ENCODE peak calls at places on chromosomes 2 and 18, in seven cellular contexts. P is amniotic epithelial cell; V is activated CD8-positive, alpha-beta T cell treated with anti-CD3 and anti-CD28 coated beads for 36 hours; R is HFFc6; K is CD8-positive, alpha-beta T cell; E is EL; A is fibroblast of pulmonary artery. S is an unnamed sample.

GRCh38 chr2:30689496-30690125 is 117.6 kb downstream of the CAPN13 start:
- DNase-seq in P (no peak), V (no peak), R (no peak), K (no peak), E (no peak), A (no peak), S (no peak)

GRCh38 chr18:21191596-21192307 is 50.3 kb upstream of the GREB1L start:
- DNase-seq in P (peak), V (peak), R (peak), K (no peak), E (peak), A (peak), S (no peak)

GRCh38 chr2:95047629-95048510 is 22.4 kb downstream of the MAL start:
- DNase-seq in P (no peak), V (no peak), R (no peak), K (no peak), E (no peak), A (no peak), S (no peak)

GRCh38 chr2:78077637-78078036 is 555.5 kb upstream of the LRRTM4 start:
- DNase-seq in P (no peak), V (no peak), R (no peak), K (no peak), E (no peak), A (no peak), S (no peak)

GRCh38 chr2:126700073-126700581 is 44.2 kb downstream of the GYPC start:
- DNase-seq in P (peak), V (no peak), R (no peak), K (no peak), E (no peak), A (peak), S (no peak)

GRCh38 chr2:181680055-181680936 is at the start of gene NEUROD1:
- DNase-seq in P (no peak), V (peak), R (no peak), K (no peak), E (no peak), A (no peak), S (no peak)

GRCh38 chr2:237431372-237431771 is 17.4 kb upstream of the COL6A3 start:
- DNase-seq in P (peak), V (peak), R (peak), K (no peak), E (peak), A (peak), S (no peak)

GRCh38 chr2:179235463-179236108 is 29.0 kb downstream of the SESTD1 start:
- DNase-seq in P (peak), V (no peak), R (peak), K (no peak), E (peak), A (no peak), S (no peak)

GRCh38 chr2:25420820-25421237 is 79.1 kb upstream of the DNMT3A start:
- DNase-seq in P (peak), V (no peak), R (no peak), K (no peak), E (no peak), A (no peak), S (no peak)

GRCh38 chr2:194319222-194319992 is 1337.6 kb upstream of the SLC39A10 start:
- DNase-seq in P (no peak), V (no peak), R (no peak), K (no peak), E (no peak), A (no peak), S (no peak)

GRCh38 chr2:119423811-119424210 is 7.8 kb upstream of the TMEM37 start:
- DNase-seq in P (no peak), V (no peak), R (no peak), K (no peak), E (no peak), A (no peak), S (no peak)

GRCh38 chr2:207143474-207144190 is 22.1 kb downstream of the KLF7 start:
- DNase-seq in P (peak), V (peak), R (peak), K (peak), E (peak), A (peak), S (peak)

GRCh38 chr18:13424377-13424776 is 205.8 kb downstream of the LDLRAD4 start:
- DNase-seq in P (no peak), V (no peak), R (no peak), K (no peak), E (no peak), A (no peak), S (no peak)

GRCh38 chr2:172974762-172975161 is 100.9 kb upstream of the MAP3K20 start:
- DNase-seq in P (no peak), V (no peak), R (no peak), K (no peak), E (no peak), A (no peak), S (no peak)

GRCh38 chr2:168851674-168852320 is 38.4 kb downstream of the SPC25 start:
- DNase-seq in P (peak), V (no peak), R (peak), K (no peak), E (peak), A (peak), S (no peak)

GRCh38 chr2:134124047-134124753 is 129.7 kb upstream of the MGAT5 start:
- DNase-seq in P (no peak), V (no peak), R (no peak), K (no peak), E (no peak), A (no peak), S (no peak)

GRCh38 chr18:41096504-41096903 is 858.5 kb upstream of the PIK3C3 start:
- DNase-seq in P (peak), V (no peak), R (peak), K (no peak), E (no peak), A (peak), S (no peak)

GRCh38 chr18:79692056-79692455 is 12.5 kb downstream of the CTDP1 start:
- DNase-seq in P (no peak), V (no peak), R (no peak), K (no peak), E (no peak), A (no peak), S (no peak)

GRCh38 chr18:7926526-7926925 is 359.4 kb downstream of the PTPRM start:
- DNase-seq in P (no peak), V (no peak), R (no peak), K (no peak), E (no peak), A (no peak), S (no peak)

GRCh38 chr2:168635065-168635577 is 167.3 kb upstream of the NOSTRIN start:
- DNase-seq in P (peak), V (no peak), R (no peak), K (no peak), E (no peak), A (peak), S (no peak)

GRCh38 chr2:215149894-215150293 is 11.5 kb upstream of the ABCA12 start:
- DNase-seq in P (no peak), V (no peak), R (no peak), K (no peak), E (no peak), A (no peak), S (no peak)

GRCh38 chr2:25377822-25378421 is 36.2 kb upstream of the DNMT3A start:
- DNase-seq in P (no peak), V (no peak), R (no peak), K (no peak), E (no peak), A (no peak), S (no peak)

GRCh38 chr2:176160251-176161040 is 3.3 kb downstream of the HOXD3 start:
- DNase-seq in P (no peak), V (no peak), R (no peak), K (no peak), E (no peak), A (no peak), S (no peak)

GRCh38 chr2:104853926-104854506 is at the start of gene POU3F3:
- DNase-seq in P (no peak), V (peak), R (no peak), K (peak), E (no peak), A (no peak), S (no peak)

GRCh38 chr2:29920130-29920577 is 1.2 kb downstream of the ALK start:
- DNase-seq in P (peak), V (peak), R (no peak), K (peak), E (peak), A (peak), S (peak)

GRCh38 chr2:9807555-9808305 is 35.5 kb upstream of the TAF1B start:
- DNase-seq in P (no peak), V (no peak), R (no peak), K (no peak), E (no peak), A (no peak), S (no peak)

GRCh38 chr2:110771549-110772382 is 39.4 kb downstream of the ACOXL start:
- DNase-seq in P (peak), V (no peak), R (no peak), K (no peak), E (no peak), A (no peak), S (no peak)

GRCh38 chr2:235734168-235734567 is 240.3 kb downstream of the AGAP1 start:
- DNase-seq in P (no peak), V (no peak), R (no peak), K (no peak), E (no peak), A (no peak), S (no peak)

GRCh38 chr2:132582360-132582759 is 87.6 kb downstream of the LYPD1 start:
- DNase-seq in P (no peak), V (no peak), R (no peak), K (no peak), E (no peak), A (no peak), S (no peak)

GRCh38 chr2:133333189-133333588 is 235.1 kb downstream of the NCKAP5 start:
- DNase-seq in P (peak), V (no peak), R (no peak), K (no peak), E (peak), A (no peak), S (no peak)

GRCh38 chr2:54673501-54673998 is 49.9 kb upstream of the EML6 start:
- DNase-seq in P (peak), V (peak), R (no peak), K (no peak), E (no peak), A (peak), S (no peak)

GRCh38 chr2:70766357-70767093 is 1.5 kb downstream of the ADD2 start:
- DNase-seq in P (no peak), V (no peak), R (no peak), K (no peak), E (no peak), A (no peak), S (no peak)

GRCh38 chr2:237601453-237602116 is 11.1 kb upstream of the RAB17 start:
- DNase-seq in P (no peak), V (no peak), R (no peak), K (no peak), E (no peak), A (no peak), S (no peak)

GRCh38 chr2:161004379-161004778 is 155.8 kb upstream of the TANK start:
- DNase-seq in P (peak), V (no peak), R (no peak), K (no peak), E (peak), A (peak), S (no peak)

GRCh38 chr2:152566034-152566727 is 151.1 kb downstream of the PRPF40A start:
- DNase-seq in P (no peak), V (no peak), R (no peak), K (no peak), E (no peak), A (no peak), S (no peak)

GRCh38 chr2:74387346-74387745 is 7.2 kb upstream of the DCTN1 start:
- DNase-seq in P (peak), V (no peak), R (peak), K (no peak), E (no peak), A (no peak), S (no peak)

GRCh38 chr2:111159640-111160039 is 38.9 kb downstream of the BCL2L11 start:
- DNase-seq in P (no peak), V (no peak), R (no peak), K (no peak), E (no peak), A (no peak), S (no peak)

GRCh38 chr2:191688934-191689695 is 11.2 kb downstream of the NABP1 start:
- DNase-seq in P (peak), V (no peak), R (peak), K (no peak), E (peak), A (peak), S (no peak)

GRCh38 chr2:232592687-232593407 is 40.6 kb upstream of the EFHD1 start:
- DNase-seq in P (peak), V (no peak), R (peak), K (no peak), E (peak), A (peak), S (no peak)

S was measured in CD4-positive, alpha-beta T cell.